ENCODE peak calls at places on chromosomes 7 and 10, in six cellular contexts. One of them, this sample, is unnamed.

GRCh38 chr10:100969175-100970075 is at the start of gene SEMA4G:
- DNase-seq in A549: peak; percentile 79
- DNase-seq in SK-N-SH: peak; percentile 97
- DNase-seq in OCI-LY7: peak; percentile 69
- DNase-seq in right cardiac atrium: peak; percentile 56
- DNase-seq in IMR-90: peak; percentile 12
- DNase-seq in this sample: peak; percentile 46

GRCh38 chr7:5282464-5283316 is at the start of gene SLC29A4:
- DNase-seq in A549: no peak
- DNase-seq in SK-N-SH: peak; percentile 87
- DNase-seq in OCI-LY7: no peak
- DNase-seq in right cardiac atrium: peak; percentile 69
- DNase-seq in IMR-90: no peak
- DNase-seq in this sample: peak; percentile 49

GRCh38 chr7:116522247-116522646 is 2.6 kb upstream of the CAV1 start:
- DNase-seq in A549: no peak
- DNase-seq in SK-N-SH: no peak
- DNase-seq in OCI-LY7: no peak
- DNase-seq in right cardiac atrium: no peak
- DNase-seq in IMR-90: peak; percentile 84
- DNase-seq in this sample: no peak

GRCh38 chr10:79203833-79204232 is 135.1 kb downstream of the ZMIZ1 start:
- DNase-seq in A549: no peak
- DNase-seq in SK-N-SH: peak; percentile 92
- DNase-seq in OCI-LY7: peak; percentile 32
- DNase-seq in right cardiac atrium: no peak
- DNase-seq in IMR-90: no peak
- DNase-seq in this sample: no peak

GRCh38 chr7:86978804-86979506 is 80.5 kb downstream of the ELAPOR2 start:
- DNase-seq in A549: no peak
- DNase-seq in SK-N-SH: no peak
- DNase-seq in OCI-LY7: peak; percentile 23
- DNase-seq in right cardiac atrium: no peak
- DNase-seq in IMR-90: no peak
- DNase-seq in this sample: no peak

GRCh38 chr10:124315599-124316270 is 103.0 kb downstream of the OAT start:
- DNase-seq in A549: no peak
- DNase-seq in SK-N-SH: no peak
- DNase-seq in OCI-LY7: no peak
- DNase-seq in right cardiac atrium: no peak
- DNase-seq in IMR-90: no peak
- DNase-seq in this sample: no peak

GRCh38 chr10:86261933-86262665 is 104.5 kb downstream of the GRID1 start:
- DNase-seq in A549: peak; percentile 66
- DNase-seq in SK-N-SH: no peak
- DNase-seq in OCI-LY7: peak; percentile 76
- DNase-seq in right cardiac atrium: no peak
- DNase-seq in IMR-90: no peak
- DNase-seq in this sample: no peak

GRCh38 chr10:90125966-90126600 is 424.7 kb downstream of the KIF20B start:
- DNase-seq in A549: no peak
- DNase-seq in SK-N-SH: no peak
- DNase-seq in OCI-LY7: no peak
- DNase-seq in right cardiac atrium: no peak
- DNase-seq in IMR-90: no peak
- DNase-seq in this sample: no peak

GRCh38 chr7:43785425-43785824 is 26.9 kb downstream of the BLVRA start:
- DNase-seq in A549: no peak
- DNase-seq in SK-N-SH: no peak
- DNase-seq in OCI-LY7: no peak
- DNase-seq in right cardiac atrium: peak; percentile 39
- DNase-seq in IMR-90: peak; percentile 92
- DNase-seq in this sample: peak; percentile 78

GRCh38 chr10:30346135-30346534 is 2.9 kb downstream of the MTPAP start:
- DNase-seq in A549: no peak
- DNase-seq in SK-N-SH: no peak
- DNase-seq in OCI-LY7: no peak
- DNase-seq in right cardiac atrium: no peak
- DNase-seq in IMR-90: no peak
- DNase-seq in this sample: no peak

GRCh38 chr7:44559485-44559884 is 14.2 kb downstream of the DDX56 start:
- DNase-seq in A549: no peak
- DNase-seq in SK-N-SH: no peak
- DNase-seq in OCI-LY7: no peak
- DNase-seq in right cardiac atrium: no peak
- DNase-seq in IMR-90: no peak
- DNase-seq in this sample: no peak

GRCh38 chr7:100563809-100564400 is 9.8 kb downstream of the SAP25 start:
- DNase-seq in A549: peak; percentile 84
- DNase-seq in SK-N-SH: peak; percentile 95
- DNase-seq in OCI-LY7: peak; percentile 75
- DNase-seq in right cardiac atrium: peak; percentile 80
- DNase-seq in IMR-90: peak; percentile 63
- DNase-seq in this sample: peak; percentile 86

GRCh38 chr7:95246935-95247370 is 77.4 kb downstream of the PON1 start:
- DNase-seq in A549: peak; percentile 57
- DNase-seq in SK-N-SH: peak; percentile 55
- DNase-seq in OCI-LY7: peak; percentile 51
- DNase-seq in right cardiac atrium: no peak
- DNase-seq in IMR-90: peak; percentile 62
- DNase-seq in this sample: peak; percentile 66

GRCh38 chr7:21898265-21898930 is 47.3 kb downstream of the CDCA7L start:
- DNase-seq in A549: no peak
- DNase-seq in SK-N-SH: no peak
- DNase-seq in OCI-LY7: peak; percentile 66
- DNase-seq in right cardiac atrium: no peak
- DNase-seq in IMR-90: no peak
- DNase-seq in this sample: peak; percentile 26

GRCh38 chr7:7883394-7883793 is 85.2 kb upstream of the GLCCI1 start:
- DNase-seq in A549: no peak
- DNase-seq in SK-N-SH: no peak
- DNase-seq in OCI-LY7: no peak
- DNase-seq in right cardiac atrium: no peak
- DNase-seq in IMR-90: no peak
- DNase-seq in this sample: no peak

GRCh38 chr10:71077796-71078453 is 134.4 kb upstream of the UNC5B start:
- DNase-seq in A549: no peak
- DNase-seq in SK-N-SH: no peak
- DNase-seq in OCI-LY7: no peak
- DNase-seq in right cardiac atrium: no peak
- DNase-seq in IMR-90: no peak
- DNase-seq in this sample: no peak

GRCh38 chr7:80842479-80842797 is 76.4 kb downstream of the SEMA3C start:
- DNase-seq in A549: no peak
- DNase-seq in SK-N-SH: no peak
- DNase-seq in OCI-LY7: no peak
- DNase-seq in right cardiac atrium: no peak
- DNase-seq in IMR-90: no peak
- DNase-seq in this sample: no peak

GRCh38 chr10:87870154-87870553 is 6.7 kb downstream of the PTEN start:
- DNase-seq in A549: no peak
- DNase-seq in SK-N-SH: no peak
- DNase-seq in OCI-LY7: no peak
- DNase-seq in right cardiac atrium: no peak
- DNase-seq in IMR-90: no peak
- DNase-seq in this sample: no peak

GRCh38 chr7:29859089-29859488 is 52.8 kb downstream of the WIPF3 start:
- DNase-seq in A549: no peak
- DNase-seq in SK-N-SH: no peak
- DNase-seq in OCI-LY7: no peak
- DNase-seq in right cardiac atrium: no peak
- DNase-seq in IMR-90: no peak
- DNase-seq in this sample: no peak

GRCh38 chr10:132637477-132638129 is 100.0 kb downstream of the INPP5A start:
- DNase-seq in A549: peak; percentile 93
- DNase-seq in SK-N-SH: peak; percentile 89
- DNase-seq in OCI-LY7: peak; percentile 69
- DNase-seq in right cardiac atrium: peak; percentile 4
- DNase-seq in IMR-90: peak; percentile 73
- DNase-seq in this sample: no peak

GRCh38 chr10:99654390-99654789 is 4.9 kb upstream of the ENTPD7 start:
- DNase-seq in A549: no peak
- DNase-seq in SK-N-SH: no peak
- DNase-seq in OCI-LY7: no peak
- DNase-seq in right cardiac atrium: no peak
- DNase-seq in IMR-90: no peak
- DNase-seq in this sample: no peak

GRCh38 chr10:104300736-104301292 is 31.8 kb downstream of the GSTO2 start:
- DNase-seq in A549: peak; percentile 27
- DNase-seq in SK-N-SH: peak; percentile 83
- DNase-seq in OCI-LY7: peak; percentile 58
- DNase-seq in right cardiac atrium: peak; percentile 81
- DNase-seq in IMR-90: peak; percentile 99
- DNase-seq in this sample: no peak

GRCh38 chr7:42876182-42877068 is 35.4 kb downstream of the C7orf25 start:
- DNase-seq in A549: no peak
- DNase-seq in SK-N-SH: peak; percentile 73
- DNase-seq in OCI-LY7: peak; percentile 71
- DNase-seq in right cardiac atrium: no peak
- DNase-seq in IMR-90: peak; percentile 51
- DNase-seq in this sample: peak; percentile 67

GRCh38 chr7:52843436-52843835 is 192.0 kb upstream of the POM121L12 start:
- DNase-seq in A549: no peak
- DNase-seq in SK-N-SH: no peak
- DNase-seq in OCI-LY7: no peak
- DNase-seq in right cardiac atrium: no peak
- DNase-seq in IMR-90: no peak
- DNase-seq in this sample: no peak

GRCh38 chr10:90288403-90288933 is 569.4 kb downstream of the HTR7 start:
- DNase-seq in A549: no peak
- DNase-seq in SK-N-SH: no peak
- DNase-seq in OCI-LY7: no peak
- DNase-seq in right cardiac atrium: no peak
- DNase-seq in IMR-90: peak; percentile 61
- DNase-seq in this sample: no peak

GRCh38 chr7:38744746-38745145 is 113.6 kb upstream of the AMPH start:
- DNase-seq in A549: no peak
- DNase-seq in SK-N-SH: no peak
- DNase-seq in OCI-LY7: no peak
- DNase-seq in right cardiac atrium: no peak
- DNase-seq in IMR-90: peak; percentile 78
- DNase-seq in this sample: no peak

GRCh38 chr7:132857031-132857430 is 224.9 kb downstream of the CHCHD3 start:
- DNase-seq in A549: no peak
- DNase-seq in SK-N-SH: no peak
- DNase-seq in OCI-LY7: no peak
- DNase-seq in right cardiac atrium: no peak
- DNase-seq in IMR-90: no peak
- DNase-seq in this sample: no peak

GRCh38 chr10:96043157-96043894 is at the start of gene CCNJ:
- DNase-seq in A549: peak; percentile 93
- DNase-seq in SK-N-SH: peak; percentile 99
- DNase-seq in OCI-LY7: peak; percentile 91
- DNase-seq in right cardiac atrium: peak; percentile 92
- DNase-seq in IMR-90: peak; percentile 87
- DNase-seq in this sample: peak; percentile 95

GRCh38 chr10:13705526-13706169 is 118.9 kb downstream of the PRPF18 start:
- DNase-seq in A549: no peak
- DNase-seq in SK-N-SH: no peak
- DNase-seq in OCI-LY7: no peak
- DNase-seq in right cardiac atrium: no peak
- DNase-seq in IMR-90: no peak
- DNase-seq in this sample: no peak

GRCh38 chr7:49091519-49091918 is 167.2 kb downstream of the CDC14C start:
- DNase-seq in A549: no peak
- DNase-seq in SK-N-SH: no peak
- DNase-seq in OCI-LY7: no peak
- DNase-seq in right cardiac atrium: no peak
- DNase-seq in IMR-90: no peak
- DNase-seq in this sample: no peak

GRCh38 chr7:49093218-49093617 is 168.9 kb downstream of the CDC14C start:
- DNase-seq in A549: no peak
- DNase-seq in SK-N-SH: no peak
- DNase-seq in OCI-LY7: no peak
- DNase-seq in right cardiac atrium: no peak
- DNase-seq in IMR-90: no peak
- DNase-seq in this sample: no peak

GRCh38 chr7:49091089-49091488 is 166.7 kb downstream of the CDC14C start:
- DNase-seq in A549: no peak
- DNase-seq in SK-N-SH: no peak
- DNase-seq in OCI-LY7: no peak
- DNase-seq in right cardiac atrium: no peak
- DNase-seq in IMR-90: no peak
- DNase-seq in this sample: no peak

GRCh38 chr7:49094866-49095265 is 170.5 kb downstream of the CDC14C start:
- DNase-seq in A549: no peak
- DNase-seq in SK-N-SH: no peak
- DNase-seq in OCI-LY7: no peak
- DNase-seq in right cardiac atrium: no peak
- DNase-seq in IMR-90: no peak
- DNase-seq in this sample: no peak

GRCh38 chr7:49089717-49090116 is 165.4 kb downstream of the CDC14C start:
- DNase-seq in A549: no peak
- DNase-seq in SK-N-SH: no peak
- DNase-seq in OCI-LY7: no peak
- DNase-seq in right cardiac atrium: no peak
- DNase-seq in IMR-90: no peak
- DNase-seq in this sample: no peak
- H3K27ac ChIP-seq in A549: no peak overlapping the region
- H3K27ac ChIP-seq in SK-N-SH: no peak overlapping the region
- H3K27ac ChIP-seq in OCI-LY7: peak overlapping the region; percentile 1
- H3K27ac ChIP-seq in right cardiac atrium: no peak overlapping the region
- H3K27ac ChIP-seq in IMR-90: no peak overlapping the region
- H3K27ac ChIP-seq in this sample: no peak overlapping the region

GRCh38 chr10:20892796-20893195 is 4.3 kb downstream of the NEBL start:
- DNase-seq in A549: no peak
- DNase-seq in SK-N-SH: no peak
- DNase-seq in OCI-LY7: no peak
- DNase-seq in right cardiac atrium: no peak
- DNase-seq in IMR-90: no peak
- DNase-seq in this sample: no peak
- H3K27ac ChIP-seq in A549: no peak overlapping the region
- H3K27ac ChIP-seq in SK-N-SH: peak overlapping the region; percentile 100
- H3K27ac ChIP-seq in OCI-LY7: no peak overlapping the region
- H3K27ac ChIP-seq in right cardiac atrium: peak overlapping the region; percentile 88
- H3K27ac ChIP-seq in IMR-90: no peak overlapping the region
- H3K27ac ChIP-seq in this sample: no peak overlapping the region

DNA sequence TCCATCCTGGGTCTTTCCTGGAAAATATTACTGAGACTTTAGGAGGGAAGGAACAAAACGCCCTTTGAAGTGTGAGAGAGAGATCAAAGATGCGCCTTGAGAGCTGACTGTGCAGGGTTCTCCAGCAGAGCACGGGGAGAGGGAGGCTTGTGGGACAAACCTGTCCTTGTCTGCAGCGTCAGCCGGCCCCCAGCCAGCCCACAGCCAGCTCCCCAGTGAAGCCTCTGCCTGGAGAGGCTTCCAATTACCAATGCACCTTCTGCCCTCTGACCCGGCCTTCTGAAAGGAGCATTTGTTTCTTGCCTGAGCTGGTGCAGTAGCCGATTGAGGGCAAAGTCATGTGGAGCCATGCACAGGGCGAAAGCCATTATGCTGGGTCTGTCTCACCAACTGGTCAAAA is 268.8 kb downstream of the KLF6 start:
- DNase-seq in A549: no peak
- DNase-seq in SK-N-SH: no peak
- DNase-seq in OCI-LY7: no peak
- DNase-seq in right cardiac atrium: no peak
- DNase-seq in IMR-90: no peak
- DNase-seq in this sample: no peak
- H3K27ac ChIP-seq in A549: no peak overlapping the region
- H3K27ac ChIP-seq in SK-N-SH: no peak overlapping the region
- H3K27ac ChIP-seq in OCI-LY7: no peak overlapping the region
- H3K27ac ChIP-seq in right cardiac atrium: no peak overlapping the region
- H3K27ac ChIP-seq in IMR-90: no peak overlapping the region
- H3K27ac ChIP-seq in this sample: no peak overlapping the region

GRCh38 chr7:25090374-25090773 is 34.7 kb downstream of the CYCS start:
- DNase-seq in A549: no peak
- DNase-seq in SK-N-SH: no peak
- DNase-seq in OCI-LY7: no peak
- DNase-seq in right cardiac atrium: no peak
- DNase-seq in IMR-90: no peak
- DNase-seq in this sample: no peak
- H3K27ac ChIP-seq in A549: no peak overlapping the region
- H3K27ac ChIP-seq in SK-N-SH: no peak overlapping the region
- H3K27ac ChIP-seq in OCI-LY7: no peak overlapping the region
- H3K27ac ChIP-seq in right cardiac atrium: no peak overlapping the region
- H3K27ac ChIP-seq in IMR-90: no peak overlapping the region
- H3K27ac ChIP-seq in this sample: no peak overlapping the region

This sample was measured in adrenal gland.